ENCODE peak calls at places on chromosomes 13 and 19, in six cellular contexts. C, U, M, Y, V and A are unnamed samples.

GRCh38 chr13:99991806-99992242 is 10.2 kb downstream of the ZIC2 start:
- DNase-seq in U (peak; percentile 56), M (no peak), Y (no peak), V (no peak), C (no peak), A (no peak)

GRCh38 chr13:25699056-25699455 is 327.3 kb downstream of the ATP8A2 start:
- DNase-seq in Y (no peak), C (no peak), V (no peak), U (no peak), M (no peak), A (no peak)

GRCh38 chr19:4472174-4472974 is at the start of gene HDGFL2:
- DNase-seq in V (no peak), C (no peak), M (no peak), Y (no peak), U (no peak), A (no peak)

GRCh38 chr13:23645851-23646250 is 75.6 kb downstream of the TNFRSF19 start:
- DNase-seq in V (no peak), U (no peak), M (no peak), Y (no peak), C (no peak), A (no peak)

GRCh38 chr19:55442372-55443044 is 592 bp downstream of the SHISA7 start:
- DNase-seq in V (peak; percentile 15), U (no peak), C (no peak), Y (no peak), M (no peak), A (peak; percentile 46)

GRCh38 chr13:101522607-101523006 is 70.1 kb downstream of the ITGBL1 start:
- DNase-seq in Y (no peak), U (no peak), M (no peak), C (no peak), V (no peak), A (no peak)

GRCh38 chr13:41137241-41137640 is 4.6 kb upstream of the KBTBD6 start:
- DNase-seq in C (no peak), V (no peak), Y (no peak), M (peak; percentile 23), U (no peak), A (no peak)

GRCh38 chr13:94710081-94710809 is 2.1 kb downstream of the SOX21 start:
- DNase-seq in Y (no peak), M (no peak), C (no peak), V (no peak), U (peak; percentile 57), A (peak; percentile 12)

GRCh38 chr13:48571121-48571901 is 38.4 kb upstream of the RCBTB2 start:
- DNase-seq in U (no peak), M (peak; percentile 81), C (peak; percentile 35), Y (no peak), V (no peak), A (no peak)

GRCh38 chr19:16319466-16319865 is 5.2 kb upstream of the KLF2 start:
- DNase-seq in U (no peak), M (peak; percentile 49), C (no peak), Y (no peak), V (no peak), A (no peak)

GRCh38 chr19:41588497-41589209 is 12.7 kb downstream of the CEACAM21 start:
- DNase-seq in M (peak; percentile 29), Y (no peak), V (no peak), U (peak; percentile 68), C (no peak), A (no peak)

GRCh38 chr13:25329706-25330105 is 28.3 kb downstream of the NUP58 start:
- DNase-seq in Y (no peak), M (peak; percentile 26), V (no peak), U (peak; percentile 71), C (no peak), A (no peak)